ENCODE peak calls at places on chromosomes 13 and 19, in ten cellular contexts. R is stimulated activated CD4-positive, alpha-beta T cell treated with anti-CD3 and anti-CD28 coated beads, Interleukin-4, amount 100 ng/mL, for 1 hour; Q is mucosa of gallbladder; D is Calu3; Y is T-helper 1 cell; X is RWPE1; K is T-cell; E is NCI-H2081; Z is skeletal muscle cell; S is activated CD8-positive, alpha-beta memory T cell treated with anti-CD3 and anti-CD28 coated beads for 24 hours. L is an unnamed sample.

GRCh38 chr13:95779522-95779921 is 102.6 kb downstream of the DNAJC3 start:
- DNase-seq in R (no peak), Q (no peak), D (no peak), Y (no peak), X (no peak), K (no peak), E (no peak), Z (no peak), S (no peak), L (no peak)

GRCh38 chr13:29319451-29319850 is 276.0 kb downstream of the SLC7A1 start:
- DNase-seq in R (no peak), Q (no peak), D (no peak), Y (no peak), X (no peak), K (no peak), E (no peak), Z (no peak), S (no peak), L (no peak)

GRCh38 chr13:37540228-37540627 is 58.3 kb downstream of the POSTN start:
- DNase-seq in R (no peak), Q (no peak), D (no peak), Y (no peak), X (no peak), K (no peak), E (no peak), Z (peak; percentile 40), S (no peak), L (no peak)

GRCh38 chr13:111202745-111203144 is 87.6 kb downstream of the ARHGEF7 start:
- DNase-seq in R (no peak), Q (no peak), D (no peak), Y (no peak), X (peak; percentile 78), K (peak; percentile 37), E (peak; percentile 49), Z (peak; percentile 84), S (no peak), L (no peak)

GRCh38 chr13:83681547-83681946 is 200.7 kb downstream of the SLITRK1 start:
- DNase-seq in R (no peak), Q (no peak), D (no peak), Y (no peak), X (no peak), K (no peak), E (no peak), Z (no peak), S (no peak), L (no peak)

GRCh38 chr19:57620673-57621348 is 6.8 kb downstream of the ZNF134 start:
- DNase-seq in R (no peak), Q (no peak), D (no peak), Y (no peak), X (no peak), K (no peak), E (no peak), Z (no peak), S (no peak), L (no peak)

GRCh38 chr13:46386426-46386995 is 541 bp downstream of the RUBCNL start:
- DNase-seq in R (no peak), Q (no peak), D (no peak), Y (no peak), X (no peak), K (no peak), E (no peak), Z (no peak), S (no peak), L (no peak)

GRCh38 chr19:32333227-32333626 is 12.2 kb upstream of the ZNF507 start:
- DNase-seq in R (no peak), Q (no peak), D (no peak), Y (no peak), X (no peak), K (no peak), E (no peak), Z (no peak), S (no peak), L (no peak)

GRCh38 chr19:16252459-16253205 is 54.9 kb downstream of the AP1M1 start:
- DNase-seq in R (no peak), Q (no peak), D (no peak), Y (no peak), X (no peak), K (no peak), E (no peak), Z (no peak), S (no peak), L (no peak)

L was measured in thoracic aorta.